ENCODE peak calls at places on chromosomes 1 and 21, in four cellular contexts. One of them, this sample, is unnamed.

GRCh38 chr1:188089461-188089860 is 1260.7 kb downstream of the PLA2G4A start:
- DNase-seq in HFF-Myc: no peak
- DNase-seq in NCI-H1436: no peak
- DNase-seq in sciatic nerve: no peak
- DNase-seq in this sample: no peak

GRCh38 chr1:245572709-245573108 is 417.9 kb downstream of the KIF26B start:
- DNase-seq in HFF-Myc: no peak
- DNase-seq in NCI-H1436: no peak
- DNase-seq in sciatic nerve: no peak
- DNase-seq in this sample: no peak

GRCh38 chr1:101992816-101993575 is 3.7 kb downstream of the OLFM3 start:
- DNase-seq in HFF-Myc: no peak
- DNase-seq in NCI-H1436: no peak
- DNase-seq in sciatic nerve: no peak
- DNase-seq in this sample: no peak

GRCh38 chr1:148334339-148335130 is 148.6 kb downstream of the PPIAL4G start:
- DNase-seq in HFF-Myc: peak
- DNase-seq in NCI-H1436: no peak
- DNase-seq in sciatic nerve: peak
- DNase-seq in this sample: peak

GRCh38 chr1:4562321-4562720 is 92.1 kb upstream of the AJAP1 start:
- DNase-seq in HFF-Myc: no peak
- DNase-seq in NCI-H1436: no peak
- DNase-seq in sciatic nerve: no peak
- DNase-seq in this sample: no peak

GRCh38 chr1:43058545-43059360 is 100.1 kb upstream of the SLC2A1 start:
- DNase-seq in HFF-Myc: no peak
- DNase-seq in NCI-H1436: no peak
- DNase-seq in sciatic nerve: no peak
- DNase-seq in this sample: no peak

GRCh38 chr1:189819751-189820150 is 657.9 kb downstream of the BRINP3 start:
- DNase-seq in HFF-Myc: no peak
- DNase-seq in NCI-H1436: no peak
- DNase-seq in sciatic nerve: no peak
- DNase-seq in this sample: no peak

GRCh38 chr1:20719261-20719660 is 1.5 kb upstream of the KIF17 start:
- DNase-seq in HFF-Myc: no peak
- DNase-seq in NCI-H1436: no peak
- DNase-seq in sciatic nerve: peak
- DNase-seq in this sample: no peak

GRCh38 chr21:45258476-45258875 is 29.2 kb downstream of the POFUT2 start:
- DNase-seq in HFF-Myc: no peak
- DNase-seq in NCI-H1436: no peak
- DNase-seq in sciatic nerve: no peak
- DNase-seq in this sample: peak